ENCODE peak calls at places on chromosome 20, in eight cellular contexts. G, O, V, T, F, D, Y and X are unnamed samples.

GRCh38 chr20:48627737-48628128 is 200.1 kb downstream of the PREX1 start:
- DNase-seq in G (no peak), O (no peak), V (no peak), T (no peak), F (no peak), D (no peak), Y (no peak), X (peak; percentile 89)

GRCh38 chr20:48227381-48227780 is 442.1 kb upstream of the SULF2 start:
- DNase-seq in G (no peak), O (no peak), V (no peak), T (no peak), F (no peak), D (no peak), Y (no peak), X (no peak)

GRCh38 chr20:2559641-2560040 is 23.3 kb downstream of the TMC2 start:
- DNase-seq in G (no peak), O (no peak), V (no peak), T (no peak), F (no peak), D (no peak), Y (no peak), X (no peak)

GRCh38 chr20:64083380-64084208 is 604 bp downstream of the LKAAEAR1 start:
- DNase-seq in G (no peak), O (no peak), V (peak; percentile 45), T (peak; percentile 94), F (peak; percentile 82), D (no peak), Y (peak; percentile 91), X (no peak)

GRCh38 chr20:37956099-37956498 is 53.2 kb downstream of the VSTM2L start:
- DNase-seq in G (no peak), O (no peak), V (no peak), T (peak; percentile 1), F (no peak), D (no peak), Y (peak; percentile 50), X (no peak)

GRCh38 chr20:48716086-48716485 is 111.7 kb downstream of the PREX1 start:
- DNase-seq in G (no peak), O (no peak), V (no peak), T (no peak), F (no peak), D (no peak), Y (no peak), X (no peak)

GRCh38 chr20:23938118-23938438 is 50.5 kb downstream of the GGTLC1 start:
- DNase-seq in G (no peak), O (no peak), V (no peak), T (no peak), F (no peak), D (no peak), Y (no peak), X (no peak)

GRCh38 chr20:14861028-14861699 is 523.8 kb upstream of the FLRT3 start:
- DNase-seq in G (no peak), O (no peak), V (no peak), T (no peak), F (no peak), D (no peak), Y (no peak), X (no peak)

GRCh38 chr20:2006452-2007381 is 12.9 kb upstream of the PDYN start:
- DNase-seq in G (no peak), O (no peak), V (peak; percentile 16), T (no peak), F (no peak), D (no peak), Y (peak; percentile 67), X (no peak)

GRCh38 chr20:3885711-3886110 is 3.5 kb upstream of the PANK2 start:
- DNase-seq in G (no peak), O (no peak), V (no peak), T (no peak), F (no peak), D (no peak), Y (no peak), X (no peak)

GRCh38 chr20:31998246-31998645 is 12.0 kb upstream of the CCM2L start:
- DNase-seq in G (no peak), O (no peak), V (no peak), T (no peak), F (no peak), D (no peak), Y (no peak), X (no peak)

GRCh38 chr20:53738039-53738944 is 144.7 kb upstream of the ZNF217 start:
- DNase-seq in G (no peak), O (peak; percentile 84), V (peak; percentile 57), T (peak; percentile 93), F (peak; percentile 70), D (peak; percentile 70), Y (peak; percentile 83), X (no peak)

GRCh38 chr20:53870426-53871199 is 199.8 kb downstream of the BCAS1 start:
- DNase-seq in G (no peak), O (no peak), V (no peak), T (no peak), F (no peak), D (no peak), Y (peak; percentile 23), X (no peak)

DNA sequence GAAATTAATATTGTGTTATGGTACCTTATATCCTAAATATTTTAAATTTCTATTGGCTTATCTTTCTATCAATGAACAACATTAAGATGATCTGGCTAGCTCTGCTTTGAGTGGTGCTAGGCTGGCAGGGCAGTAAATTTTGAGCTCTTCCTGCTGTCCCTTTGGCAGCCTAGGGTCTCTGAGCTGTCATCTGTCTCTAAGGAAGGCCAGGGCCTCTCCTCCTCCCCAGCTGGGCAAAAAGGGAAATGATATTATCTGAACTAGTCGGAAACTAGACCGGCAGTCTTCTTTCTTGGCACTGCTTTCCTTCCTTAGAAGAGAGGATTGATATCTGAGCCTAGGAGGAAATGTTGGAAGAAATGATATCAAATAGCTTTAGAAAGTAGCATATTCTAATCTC is 176.7 kb upstream of the BTBD3 start:
- DNase-seq in G (no peak), O (no peak), V (no peak), T (no peak), F (no peak), D (no peak), Y (no peak), X (no peak)
- TF ChIP-seq CTCF in G (no peak), O (no peak), V (no peak), T (no peak), F (no peak), D (no peak), Y (no peak), X (no peak)

GRCh38 chr20:10434832-10435812 is at the start of gene SLX4IP:
- DNase-seq in G (peak; percentile 96), O (peak; percentile 89), V (peak; percentile 93), T (peak; percentile 97), F (peak; percentile 94), D (peak; percentile 95), Y (peak; percentile 96), X (no peak)

GRCh38 chr20:10433014-10433622 is 904 bp downstream of the MKKS start:
- DNase-seq in G (no peak), O (no peak), V (no peak), T (no peak), F (no peak), D (no peak), Y (no peak), X (no peak)

GRCh38 chr20:10432079-10432478 is 1.9 kb downstream of the MKKS start:
- DNase-seq in G (no peak), O (no peak), V (no peak), T (no peak), F (no peak), D (no peak), Y (peak; percentile 35), X (no peak)

GRCh38 chr20:10434467-10434831 is 427 bp upstream of the MKKS start:
- DNase-seq in G (peak; percentile 98), O (peak; percentile 92), V (peak; percentile 98), T (peak; percentile 98), F (peak; percentile 94), D (peak; percentile 96), Y (peak; percentile 99), X (peak; percentile 95)

DNA sequence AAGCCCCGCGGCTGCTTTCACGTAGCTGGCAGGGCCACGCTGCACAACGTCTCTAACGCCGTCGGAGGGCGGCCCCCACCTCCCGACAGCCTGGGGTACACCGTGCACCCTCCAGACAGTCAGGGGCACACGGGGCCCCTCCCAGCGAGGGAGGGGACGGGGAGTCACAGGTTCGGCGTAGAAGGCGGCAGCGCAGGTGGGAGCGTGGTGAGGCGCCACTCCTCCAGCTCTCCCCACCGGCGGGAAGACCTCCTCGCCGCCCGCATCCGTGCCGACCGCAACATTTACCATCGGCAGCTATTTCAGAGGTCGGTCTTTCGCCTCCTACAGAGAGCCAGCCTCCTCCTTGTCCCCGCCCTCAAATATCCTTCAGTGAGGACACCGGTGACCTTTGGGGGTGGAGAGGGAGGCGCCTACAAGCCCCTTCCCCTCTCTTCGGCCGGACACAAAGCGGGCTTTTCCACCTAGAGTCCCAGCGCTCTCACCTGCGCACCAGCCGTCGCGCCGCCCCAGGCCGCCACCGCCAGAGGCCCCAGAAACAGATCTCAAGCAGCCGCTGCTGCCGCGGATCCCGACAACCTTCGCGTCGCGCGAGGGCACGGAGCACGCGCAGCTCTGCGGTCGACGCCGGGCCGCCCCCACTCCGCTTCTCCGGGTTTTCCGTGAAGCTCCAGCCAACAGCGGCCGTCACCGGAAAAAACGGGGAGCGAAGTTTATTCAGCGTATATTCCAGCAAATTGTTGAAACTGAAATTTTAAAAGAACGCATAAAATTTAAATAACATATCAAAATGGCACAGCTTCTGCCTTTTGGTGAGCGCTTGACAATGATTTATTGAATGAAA is at the start of gene MKKS:
- DNase-seq in G (peak; percentile 95), O (peak; percentile 87), V (peak; percentile 85), T (peak; percentile 97), F (peak; percentile 95), D (peak; percentile 89), Y (peak; percentile 98), X (peak; percentile 95)
- TF ChIP-seq CTCF in G (no peak), O (no peak), V (no peak), T (no peak), F (no peak), D (peak; percentile 17), Y (no peak), X (peak; percentile 54)

DNA sequence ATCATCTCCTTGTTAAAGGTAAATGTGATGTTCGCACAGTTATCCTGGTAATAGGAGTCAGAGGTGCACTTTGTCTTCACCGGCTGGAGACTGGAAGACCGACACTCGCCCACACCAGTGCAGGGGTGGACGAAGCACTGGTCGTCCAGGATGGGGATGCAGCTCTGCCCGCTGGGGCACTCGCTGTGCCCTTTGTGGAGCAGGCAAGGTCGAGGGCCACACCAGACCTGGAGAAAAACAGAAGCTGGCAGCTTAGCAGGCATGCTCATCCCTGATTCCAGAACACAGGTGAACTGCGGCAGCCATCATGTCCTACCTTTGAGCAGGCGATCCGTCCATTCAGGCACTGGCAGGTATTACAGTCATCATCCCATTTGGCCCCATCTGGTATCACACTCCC is 32.3 kb downstream of the JAG1 start:
- DNase-seq in G (no peak), O (no peak), V (no peak), T (no peak), F (no peak), D (no peak), Y (no peak), X (no peak)
- TF ChIP-seq CTCF in G (no peak), O (no peak), V (no peak), T (no peak), F (no peak), D (no peak), Y (no peak), X (no peak)

DNA sequence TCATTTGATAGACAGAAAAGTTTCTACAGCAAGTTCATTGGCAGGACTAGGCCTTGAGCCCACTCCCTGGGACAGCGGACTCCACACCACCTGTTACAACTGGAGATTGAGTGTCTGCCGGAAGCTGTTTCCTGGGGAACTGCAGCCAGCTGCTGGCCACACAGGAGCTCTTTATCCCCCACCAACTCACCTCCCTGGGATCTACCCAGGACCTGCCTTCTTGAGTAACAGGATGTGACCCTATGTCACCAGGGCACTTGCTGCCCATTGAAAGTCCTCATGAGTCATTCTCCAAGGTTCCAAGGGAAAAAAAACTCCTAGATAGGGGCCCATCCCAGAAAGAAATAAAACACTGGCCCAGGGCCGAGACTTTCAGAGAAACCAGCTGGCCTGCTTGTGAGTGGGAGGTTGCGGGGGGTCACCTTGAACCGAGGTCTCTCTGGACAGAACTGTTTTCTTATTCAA is 37.4 kb upstream of the SLC9A8 start:
- DNase-seq in G (peak; percentile 72), O (no peak), V (peak; percentile 38), T (no peak), F (peak; percentile 27), D (peak; percentile 85), Y (peak; percentile 80), X (no peak)
- TF ChIP-seq CTCF in G (no peak), O (no peak), V (no peak), T (no peak), F (no peak), D (no peak), Y (no peak), X (no peak)